ENCODE peak calls at places on chromosome 4, in seven cellular contexts. C, L, Y, O, P, J and D are unnamed samples.

GRCh38 chr4:37389369-37389765 is 144.8 kb downstream of the NWD2 start:
- DNase-seq in C (no peak), L (no peak), Y (no peak), O (no peak), P (no peak), J (no peak), D (no peak)

GRCh38 chr4:53713767-53714166 is 122.5 kb upstream of the LNX1 start:
- DNase-seq in C (no peak), L (no peak), Y (no peak), O (no peak), P (no peak), J (no peak), D (no peak)

GRCh38 chr4:8507624-8508023 is 67.0 kb downstream of the TRMT44 start:
- DNase-seq in C (no peak), L (no peak), Y (no peak), O (no peak), P (no peak), J (no peak), D (no peak)

GRCh38 chr4:164799410-164799809 is 45.5 kb downstream of the SMIM31 start:
- DNase-seq in C (no peak), L (no peak), Y (no peak), O (no peak), P (no peak), J (no peak), D (no peak)

GRCh38 chr4:113101669-113102068 is 52.2 kb downstream of the ANK2 start:
- DNase-seq in C (no peak), L (no peak), Y (no peak), O (no peak), P (no peak), J (no peak), D (no peak)

GRCh38 chr4:101500742-101501141 is 153.4 kb upstream of the PPP3CA start:
- DNase-seq in C (no peak), L (no peak), Y (no peak), O (no peak), P (no peak), J (no peak), D (no peak)

GRCh38 chr4:94409947-94410346 is 41.8 kb upstream of the PDLIM5 start:
- DNase-seq in C (no peak), L (peak; percentile 8), Y (no peak), O (no peak), P (no peak), J (no peak), D (no peak)

GRCh38 chr4:108941914-108942379 is 179.1 kb upstream of the ETNPPL start:
- DNase-seq in C (no peak), L (no peak), Y (no peak), O (no peak), P (no peak), J (no peak), D (no peak)

GRCh38 chr4:1727117-1728031 is 6.1 kb downstream of the TACC3 start:
- DNase-seq in C (no peak), L (peak; percentile 64), Y (peak; percentile 14), O (no peak), P (peak; percentile 77), J (no peak), D (no peak)

GRCh38 chr4:153222162-153222789 is 18.0 kb downstream of the TRIM2 start:
- DNase-seq in C (peak; percentile 40), L (peak; percentile 86), Y (peak; percentile 60), O (peak; percentile 42), P (peak; percentile 57), J (no peak), D (peak; percentile 57)

GRCh38 chr4:84855774-84856173 is 110.7 kb downstream of the WDFY3 start:
- DNase-seq in C (no peak), L (no peak), Y (peak; percentile 12), O (no peak), P (no peak), J (no peak), D (no peak)

GRCh38 chr4:88736264-88736663 is 38.6 kb upstream of the NAP1L5 start:
- DNase-seq in C (no peak), L (no peak), Y (no peak), O (no peak), P (no peak), J (no peak), D (no peak)

GRCh38 chr4:217891-218290 is 87.4 kb downstream of the ZNF732 start:
- DNase-seq in C (no peak), L (no peak), Y (no peak), O (no peak), P (no peak), J (no peak), D (no peak)

GRCh38 chr4:81260443-81261102 is 45.6 kb upstream of the PRKG2 start:
- DNase-seq in C (no peak), L (no peak), Y (no peak), O (no peak), P (no peak), J (no peak), D (no peak)

GRCh38 chr4:39614487-39615162 is 24.0 kb downstream of the SMIM14 start:
- DNase-seq in C (no peak), L (peak; percentile 80), Y (no peak), O (no peak), P (no peak), J (no peak), D (no peak)

GRCh38 chr4:176451441-176451840 is 131.7 kb downstream of the SPCS3 start:
- DNase-seq in C (no peak), L (no peak), Y (peak; percentile 18), O (no peak), P (no peak), J (no peak), D (no peak)

GRCh38 chr4:80926446-80926845 is 104.1 kb upstream of the BMP3 start:
- DNase-seq in C (no peak), L (peak; percentile 1), Y (no peak), O (no peak), P (no peak), J (no peak), D (no peak)

GRCh38 chr4:70701271-70701670 is 12.9 kb downstream of the UTP3 start:
- DNase-seq in C (no peak), L (no peak), Y (no peak), O (no peak), P (no peak), J (no peak), D (no peak)

GRCh38 chr4:2830632-2831610 is 12.7 kb upstream of the ADD1 start:
- DNase-seq in C (no peak), L (no peak), Y (no peak), O (no peak), P (peak; percentile 42), J (no peak), D (no peak)

GRCh38 chr4:15345134-15345533 is 82.7 kb upstream of the C1QTNF7 start:
- DNase-seq in C (no peak), L (no peak), Y (no peak), O (no peak), P (no peak), J (no peak), D (no peak)

GRCh38 chr4:137650051-137650450 is 117.8 kb upstream of the PCDH18 start:
- DNase-seq in C (no peak), L (peak; percentile 78), Y (no peak), O (no peak), P (no peak), J (no peak), D (no peak)

GRCh38 chr4:114025176-114025777 is 45.8 kb upstream of the ARSJ start:
- DNase-seq in C (no peak), L (no peak), Y (no peak), O (no peak), P (no peak), J (no peak), D (no peak)

GRCh38 chr4:15690020-15690809 is 8.6 kb downstream of the FAM200B start:
- DNase-seq in C (no peak), L (peak; percentile 64), Y (no peak), O (no peak), P (no peak), J (no peak), D (peak; percentile 89)